ENCODE peak calls at places on chromosomes 2 and 18, in eight cellular contexts. W is activated CD8-positive, alpha-beta memory T cell treated with anti-CD3 and anti-CD28 coated beads, Interleukin-2, amount 10 ng/mL, durations not matched to agents 7 days and 5 days; A is lower leg skin; X is NCI-H82; M is activated CD4-positive, alpha-beta T cell treated with anti-CD3 and anti-CD28 coated beads, Interleukin-2, amount 10 ng/mL, durations not matched to agents 7 days and 5 days; Z is mesothelial cell of epicardium; Y is anterior cingulate cortex; R is left ventricle myocardium superior. G is an unnamed sample.

GRCh38 chr2:105573910-105574655 is 170.6 kb upstream of the NCK2 start:
- DNase-seq in A (no peak), X (no peak), Z (no peak), M (no peak), R (no peak), Y (no peak), W (no peak), G (no peak)

GRCh38 chr2:36960005-36960675 is 6.2 kb downstream of the STRN start:
- DNase-seq in A (no peak), W (no peak), Y (no peak), X (no peak), M (no peak), Z (no peak), R (no peak), G (no peak)

GRCh38 chr18:3103576-3103975 is 90.6 kb upstream of the LPIN2 start:
- DNase-seq in A (no peak), R (no peak), M (no peak), Z (no peak), W (no peak), X (peak), Y (no peak), G (peak)

GRCh38 chr2:72132981-72133720 is 14.5 kb downstream of the CYP26B1 start:
- DNase-seq in M (no peak), W (no peak), Z (no peak), R (no peak), Y (no peak), X (no peak), A (no peak), G (no peak)

GRCh38 chr2:40197121-40197520 is 254.8 kb downstream of the SLC8A1 start:
- DNase-seq in R (no peak), A (no peak), Z (no peak), X (peak), M (no peak), Y (no peak), W (no peak), G (no peak)

GRCh38 chr2:72115361-72116080 is 32.1 kb downstream of the CYP26B1 start:
- DNase-seq in Y (no peak), X (no peak), Z (peak), A (peak), R (no peak), W (peak), M (no peak), G (peak)

GRCh38 chr2:104863229-104863584 is 9.3 kb downstream of the POU3F3 start:
- DNase-seq in M (no peak), R (no peak), A (no peak), Y (no peak), X (no peak), W (no peak), Z (no peak), G (no peak)

GRCh38 chr2:219663116-219663762 is 35.8 kb downstream of the SLC4A3 start:
- DNase-seq in A (no peak), W (no peak), Y (no peak), X (no peak), Z (no peak), R (no peak), M (no peak), G (no peak)

GRCh38 chr18:58180172-58180571 is 136.1 kb downstream of the NEDD4L start:
- DNase-seq in Y (no peak), Z (no peak), A (no peak), M (no peak), X (no peak), R (no peak), W (no peak), G (no peak)

GRCh38 chr2:134980639-134981038 is 62.0 kb downstream of the CCNT2 start:
- DNase-seq in Z (no peak), X (no peak), M (no peak), R (no peak), W (no peak), Y (no peak), A (no peak), G (no peak)

GRCh38 chr2:196314157-196314556 is 142.8 kb upstream of the STK17B start:
- DNase-seq in W (no peak), A (no peak), R (no peak), X (no peak), Z (no peak), Y (no peak), M (no peak), G (no peak)

GRCh38 chr2:119338826-119339561 is 27.6 kb downstream of the C2orf76 start:
- DNase-seq in R (no peak), M (peak), X (no peak), W (peak), Z (no peak), A (peak), Y (no peak), G (no peak)

G was measured in fibroblast of gingiva.